ENCODE peak calls at places on chromosome 2, in ten cellular contexts. K is HL-60, I is GM23338, M is stomach, B is body of pancreas, D is fibroblast of mammary gland, P is foreskin fibroblast, R is A673, V is pancreas, N is fibroblast of villous mesenchyme. W is an unnamed sample.

GRCh38 chr2:234550511-234551107 is 53.7 kb upstream of the ARL4C start:
- DNase-seq in K (peak; percentile 49), I (peak; percentile 92), M (peak; percentile 57), B (peak; percentile 66), D (peak; percentile 75), P (peak; percentile 86), R (peak; percentile 86), V (peak; percentile 57), N (peak; percentile 85), W (peak; percentile 88)

GRCh38 chr2:203532957-203533695 is 2.0 kb downstream of the RAPH1 start:
- DNase-seq in K (no peak), I (peak; percentile 79), M (no peak), B (peak; percentile 21), D (peak; percentile 61), P (peak; percentile 64), R (peak; percentile 40), V (no peak), N (peak; percentile 35), W (peak; percentile 78)

GRCh38 chr2:240305369-240305962 is 130.0 kb upstream of the GPC1 start:
- DNase-seq in K (no peak), I (no peak), M (no peak), B (no peak), D (no peak), P (no peak), R (no peak), V (peak; percentile 2), N (no peak), W (no peak)

GRCh38 chr2:235347691-235348090 is 146.2 kb upstream of the AGAP1 start:
- DNase-seq in K (no peak), I (no peak), M (no peak), B (no peak), D (peak; percentile 98), P (peak; percentile 73), R (peak; percentile 86), V (no peak), N (peak; percentile 64), W (peak; percentile 42)

GRCh38 chr2:228545749-228546148 is 364.3 kb upstream of the SPHKAP start:
- DNase-seq in K (no peak), I (no peak), M (no peak), B (no peak), D (no peak), P (peak; percentile 35), R (no peak), V (no peak), N (no peak), W (peak; percentile 26)

GRCh38 chr2:237299897-237300296 is 114.1 kb downstream of the COL6A3 start:
- DNase-seq in K (no peak), I (no peak), M (no peak), B (no peak), D (peak; percentile 99), P (peak; percentile 96), R (peak; percentile 63), V (no peak), N (peak; percentile 99), W (peak; percentile 87)

GRCh38 chr2:20584637-20585321 is 66.1 kb downstream of the HS1BP3 start:
- DNase-seq in K (no peak), I (peak; percentile 94), M (peak; percentile 47), B (peak; percentile 72), D (peak; percentile 96), P (peak; percentile 98), R (peak; percentile 80), V (peak; percentile 40), N (peak; percentile 95), W (peak; percentile 95)

GRCh38 chr2:235263205-235264120 is 230.4 kb upstream of the AGAP1 start:
- DNase-seq in K (no peak), I (peak; percentile 11), M (peak; percentile 34), B (peak; percentile 61), D (peak; percentile 95), P (peak; percentile 76), R (peak; percentile 95), V (peak; percentile 44), N (peak; percentile 93), W (peak; percentile 95)

DNA sequence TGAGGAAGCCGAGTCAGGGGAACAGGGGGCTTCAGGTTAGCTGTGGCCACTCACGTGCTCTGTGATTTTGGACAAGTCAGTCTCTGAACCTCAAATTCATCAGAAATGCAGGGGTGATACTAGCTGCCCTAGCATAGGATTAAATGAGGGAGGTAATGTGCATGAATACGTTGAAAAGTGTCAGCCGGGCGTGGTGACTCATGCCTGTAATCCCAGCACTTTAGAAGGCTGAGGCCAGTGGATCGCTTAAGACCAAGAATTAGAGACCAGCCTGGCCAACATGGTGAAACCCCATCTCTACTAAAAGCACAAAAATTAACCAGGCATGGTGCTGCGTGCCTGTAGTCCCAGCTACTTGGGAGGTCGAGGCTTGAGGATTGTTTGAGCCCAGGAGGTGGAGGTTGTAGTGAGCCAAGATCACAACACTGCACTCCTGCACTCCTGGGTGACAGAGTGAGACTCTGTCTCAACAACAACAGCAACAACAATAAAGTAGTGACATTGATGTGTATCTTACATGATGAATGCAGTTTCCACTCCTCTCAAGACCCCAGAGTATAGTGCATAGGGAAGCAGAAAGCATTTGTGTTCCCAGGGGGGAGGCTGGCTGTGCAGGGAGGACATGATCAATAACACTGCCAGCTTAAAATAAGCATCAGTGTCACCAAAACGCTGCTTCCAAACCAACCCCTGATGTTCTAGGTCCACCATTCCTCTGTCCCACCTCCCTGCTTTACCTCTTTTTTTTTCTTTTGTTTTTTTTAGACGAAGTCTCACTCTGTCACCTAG is 68.8 kb downstream of the HNRNPLL start:
- DNase-seq in K (no peak), I (no peak), M (no peak), B (no peak), D (no peak), P (no peak), R (no peak), V (no peak), N (peak; percentile 44), W (no peak)
- H3K4me3 ChIP-seq in K (no peak overlapping the region), I (no peak overlapping the region), M (no peak overlapping the region), B (no peak overlapping the region), D (no peak overlapping the region), P (no peak overlapping the region), R (no peak overlapping the region), V (no peak overlapping the region), N (no peak overlapping the region), W (no peak overlapping the region)

GRCh38 chr2:78423631-78424030 is 601.9 kb upstream of the REG3G start:
- DNase-seq in K (no peak), I (no peak), M (no peak), B (no peak), D (no peak), P (no peak), R (no peak), V (no peak), N (no peak), W (no peak)

GRCh38 chr2:78420132-78420531 is 605.4 kb upstream of the REG3G start:
- DNase-seq in K (no peak), I (no peak), M (no peak), B (no peak), D (no peak), P (no peak), R (no peak), V (no peak), N (no peak), W (no peak)

GRCh38 chr2:78417355-78417754 is 608.1 kb upstream of the REG3G start:
- DNase-seq in K (no peak), I (no peak), M (no peak), B (no peak), D (no peak), P (no peak), R (peak; percentile 9), V (no peak), N (no peak), W (no peak)

GRCh38 chr2:78416625-78417300 is 608.7 kb upstream of the REG3G start:
- DNase-seq in K (no peak), I (no peak), M (no peak), B (no peak), D (no peak), P (no peak), R (no peak), V (no peak), N (no peak), W (no peak)

DNA sequence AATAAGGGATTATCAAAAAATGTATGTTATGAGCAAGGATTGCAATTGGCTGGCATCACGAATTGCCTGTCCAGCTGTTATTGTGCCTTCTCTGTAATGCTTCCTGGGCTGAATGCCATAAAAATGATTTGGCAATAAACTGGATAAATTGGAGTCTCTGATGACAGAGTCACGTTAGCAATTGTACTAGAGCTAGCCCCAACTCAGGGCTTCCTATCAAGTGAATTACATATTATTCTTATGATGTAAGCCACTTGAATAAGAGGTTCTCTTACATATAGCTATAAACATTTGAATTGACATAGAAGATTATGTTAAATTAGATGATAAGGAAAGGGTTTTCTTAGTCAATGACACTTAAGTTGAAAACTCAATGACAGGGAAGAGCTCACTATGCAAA is 607.5 kb upstream of the REG3G start:
- DNase-seq in K (no peak), I (no peak), M (no peak), B (no peak), D (no peak), P (no peak), R (peak; percentile 80), V (no peak), N (no peak), W (peak; percentile 0)
- TF ChIP-seq CTCF in K (no peak), I (no peak), M (no peak), B (no peak), D (no peak), P (no peak), R (no peak), V (no peak), N (no peak), W (no peak)

GRCh38 chr2:160222546-160223281 is 22.6 kb upstream of the ITGB6 start:
- DNase-seq in K (no peak), I (no peak), M (no peak), B (no peak), D (no peak), P (no peak), R (no peak), V (no peak), N (no peak), W (no peak)

GRCh38 chr2:160223560-160223959 is 23.5 kb upstream of the ITGB6 start:
- DNase-seq in K (no peak), I (no peak), M (no peak), B (no peak), D (no peak), P (no peak), R (no peak), V (no peak), N (no peak), W (no peak)

GRCh38 chr2:160220545-160221009 is 20.5 kb upstream of the ITGB6 start:
- DNase-seq in K (no peak), I (peak; percentile 14), M (no peak), B (no peak), D (no peak), P (no peak), R (peak; percentile 65), V (no peak), N (no peak), W (peak; percentile 28)

GRCh38 chr2:160220001-160220400 is 19.9 kb upstream of the ITGB6 start:
- DNase-seq in K (no peak), I (no peak), M (no peak), B (no peak), D (no peak), P (no peak), R (no peak), V (no peak), N (no peak), W (no peak)

GRCh38 chr2:160221391-160222276 is 21.6 kb upstream of the ITGB6 start:
- DNase-seq in K (no peak), I (no peak), M (peak; percentile 86), B (peak; percentile 43), D (peak; percentile 80), P (peak; percentile 93), R (no peak), V (no peak), N (peak; percentile 88), W (peak; percentile 81)
- H3K4me3 ChIP-seq in K (no peak overlapping the region), I (no peak overlapping the region), M (no peak overlapping the region), B (no peak overlapping the region), D (no peak overlapping the region), P (no peak overlapping the region), R (no peak overlapping the region), V (no peak overlapping the region), N (no peak overlapping the region), W (no peak overlapping the region)

GRCh38 chr2:79369127-79369526 is 143.7 kb upstream of the CTNNA2 start:
- DNase-seq in K (no peak), I (peak; percentile 10), M (no peak), B (no peak), D (no peak), P (no peak), R (no peak), V (no peak), N (no peak), W (no peak)
- TF ChIP-seq CTCF in K (no peak), I (peak; percentile 10), M (no peak), B (no peak), D (no peak), P (no peak), R (no peak), V (no peak), N (no peak), W (no peak)